ENCODE peak calls at places on chromosomes 11 and 22, in four cellular contexts. U is A549, E is adrenal gland, L is endodermal cell. J is an unnamed sample.

GRCh38 chr22:20141186-20142077 is 9.4 kb downstream of the CCDC188 start:
- DNase-seq in U (no peak), E (no peak), L (no peak), J (no peak)

GRCh38 chr22:24494535-24495364 is at the start of gene UPB1:
- DNase-seq in U (no peak), E (peak), L (peak), J (no peak)

GRCh38 chr22:18044548-18045271 is 20.3 kb upstream of the MICAL3 start:
- DNase-seq in U (no peak), E (peak), L (no peak), J (no peak)

GRCh38 chr22:30305906-30306628 is 16.8 kb upstream of the CASTOR1 start:
- DNase-seq in U (no peak), E (no peak), L (no peak), J (no peak)

GRCh38 chr11:102384419-102385052 is 37.5 kb downstream of the BIRC2 start:
- DNase-seq in U (no peak), E (no peak), L (peak), J (no peak)

GRCh38 chr11:117424781-117425180 is 97.1 kb downstream of the CEP164 start:
- DNase-seq in U (no peak), E (no peak), L (peak), J (no peak)

GRCh38 chr11:67640021-67640757 is 626 bp upstream of the TBX10 start:
- DNase-seq in U (peak), E (peak), L (peak), J (no peak)

GRCh38 chr11:97614571-97614970 is 1224.8 kb downstream of the JRKL start:
- DNase-seq in U (no peak), E (no peak), L (no peak), J (no peak)

GRCh38 chr22:39290248-39290720 is 29.1 kb downstream of the RPL3 start:
- DNase-seq in U (no peak), E (no peak), L (no peak), J (no peak)

GRCh38 chr11:10674991-10675440 is 18.5 kb downstream of the IRAG1 start:
- DNase-seq in U (no peak), E (peak), L (peak), J (peak)

GRCh38 chr22:33787645-33788456 is 132.4 kb downstream of the LARGE1 start:
- DNase-seq in U (no peak), E (no peak), L (no peak), J (no peak)

GRCh38 chr11:126834149-126834548 is 166.4 kb downstream of the KIRREL3 start:
- DNase-seq in U (no peak), E (no peak), L (peak), J (no peak)

GRCh38 chr11:5522308-5522707 is 5.8 kb upstream of the UBQLNL start:
- DNase-seq in U (no peak), E (no peak), L (no peak), J (no peak)

GRCh38 chr11:79100093-79100704 is 340.6 kb downstream of the TENM4 start:
- DNase-seq in U (peak), E (peak), L (peak), J (peak)

GRCh38 chr11:78318321-78318720 is 99.3 kb downstream of the GAB2 start:
- DNase-seq in U (no peak), E (no peak), L (no peak), J (no peak)

GRCh38 chr22:49607821-49608220 is 219.9 kb downstream of the BRD1 start:
- DNase-seq in U (no peak), E (no peak), L (no peak), J (no peak)

GRCh38 chr11:24820541-24820940 is 323.7 kb downstream of the LUZP2 start:
- DNase-seq in U (no peak), E (no peak), L (no peak), J (no peak)

GRCh38 chr22:19756288-19757128 is 4.1 kb upstream of the TBX1 start:
- DNase-seq in U (peak), E (peak), L (peak), J (no peak)

GRCh38 chr11:117989351-117990102 is 3.3 kb downstream of the IL10RA start:
- DNase-seq in U (no peak), E (peak), L (no peak), J (no peak)

GRCh38 chr11:117610901-117611300 is 186.1 kb downstream of the DSCAML1 start:
- DNase-seq in U (no peak), E (no peak), L (no peak), J (no peak)

GRCh38 chr11:2481253-2481652 is 36.4 kb downstream of the KCNQ1 start:
- DNase-seq in U (no peak), E (no peak), L (no peak), J (no peak)

GRCh38 chr11:6812391-6813005 is 13.0 kb upstream of the OR6A2 start:
- DNase-seq in U (peak), E (no peak), L (peak), J (no peak)

GRCh38 chr11:94866231-94866827 is 98.2 kb downstream of the AMOTL1 start:
- DNase-seq in U (no peak), E (no peak), L (peak), J (no peak)

GRCh38 chr22:30695871-30696655 is 1.4 kb downstream of the OSBP2 start:
- DNase-seq in U (no peak), E (no peak), L (no peak), J (no peak)

GRCh38 chr11:36070215-36070976 is 126.5 kb downstream of the LDLRAD3 start:
- DNase-seq in U (no peak), E (no peak), L (peak), J (no peak)

GRCh38 chr11:93543292-93543977 is at the start of gene SMCO4:
- DNase-seq in U (peak), E (peak), L (peak), J (peak)

GRCh38 chr11:73340164-73340563 is 32.1 kb downstream of the ARHGEF17 start:
- DNase-seq in U (no peak), E (no peak), L (peak), J (no peak)

GRCh38 chr22:48318575-48319320 is 1508.9 kb downstream of the BRD1 start:
- DNase-seq in U (no peak), E (no peak), L (no peak), J (no peak)

GRCh38 chr11:65851083-65851579 is 6.8 kb downstream of the CFL1 start:
- DNase-seq in U (no peak), E (no peak), L (peak), J (no peak)

GRCh38 chr11:120499859-120500258 is 11.7 kb upstream of the GRIK4 start:
- DNase-seq in U (no peak), E (no peak), L (no peak), J (no peak)

GRCh38 chr11:26112190-26112715 is 219.7 kb upstream of the ANO3 start:
- DNase-seq in U (no peak), E (no peak), L (no peak), J (no peak)

GRCh38 chr11:92123540-92123939 is 101.1 kb upstream of the FAT3 start:
- DNase-seq in U (no peak), E (no peak), L (no peak), J (no peak)

GRCh38 chr11:61279934-61280656 is 15.0 kb downstream of the VWCE start:
- DNase-seq in U (no peak), E (no peak), L (peak), J (no peak)

GRCh38 chr11:2382927-2383822 is 6.1 kb downstream of the CD81 start:
- DNase-seq in U (no peak), E (peak), L (peak), J (no peak)

GRCh38 chr22:26547426-26547825 is 35.2 kb upstream of the TFIP11 start:
- DNase-seq in U (no peak), E (no peak), L (no peak), J (no peak)

GRCh38 chr11:46920709-46921108 is 2.4 kb upstream of the LRP4 start:
- DNase-seq in U (peak), E (peak), L (no peak), J (peak)

GRCh38 chr11:46918087-46918751 is at the start of gene LRP4:
- DNase-seq in U (peak), E (no peak), L (peak), J (no peak)

GRCh38 chr11:46916669-46917108 is 1.7 kb downstream of the LRP4 start:
- DNase-seq in U (peak), E (peak), L (peak), J (no peak)

GRCh38 chr11:46917109-46918086 is 952 bp downstream of the LRP4 start:
- DNase-seq in U (peak), E (no peak), L (peak), J (no peak)

DNA sequence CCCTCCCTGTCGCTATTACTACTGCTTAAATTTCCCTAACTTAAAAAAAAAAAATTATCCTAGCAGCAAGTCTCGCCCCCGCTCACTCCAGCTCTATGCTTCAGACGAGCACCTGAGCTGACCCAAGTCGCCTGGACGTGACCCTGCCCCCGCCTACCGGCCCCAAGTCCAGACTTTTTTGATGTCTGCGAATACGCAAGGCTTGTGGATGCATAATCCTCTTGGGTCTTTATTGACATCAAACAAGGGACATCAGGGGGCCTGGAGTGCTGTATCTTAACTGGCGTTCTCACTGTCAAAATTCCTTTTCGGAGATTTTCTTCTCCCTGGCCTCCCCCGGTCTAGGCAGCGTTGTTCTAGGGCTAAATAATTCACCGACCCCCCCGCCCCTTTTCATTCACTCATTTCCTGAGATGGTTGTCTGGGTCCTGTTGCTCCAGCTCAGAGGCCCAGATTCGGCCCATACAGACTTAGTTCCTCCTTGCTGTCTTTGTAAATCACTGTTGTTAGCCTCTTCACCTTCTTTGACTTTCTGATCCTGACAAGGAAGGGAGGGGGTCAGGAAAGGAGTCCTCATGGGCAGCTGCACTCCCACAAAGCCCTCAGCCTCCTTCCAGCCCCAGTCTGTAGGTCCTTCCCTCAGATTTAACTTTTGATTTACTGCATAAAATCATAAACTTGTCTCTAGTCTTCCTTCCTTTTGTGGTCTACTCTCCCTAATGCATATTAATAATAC is 596 bp upstream of the LRP4 start:
- DNase-seq in U (no peak), E (no peak), L (peak), J (no peak)
- H3K27ac ChIP-seq in U (peak), E (peak), L (peak), J (peak)

GRCh38 chr11:86160546-86161149 is 83.9 kb upstream of the EED start:
- DNase-seq in U (no peak), E (no peak), L (no peak), J (no peak)
- H3K4me3 ChIP-seq in U (no peak), E (no peak), L (no peak), J (no peak)

DNA sequence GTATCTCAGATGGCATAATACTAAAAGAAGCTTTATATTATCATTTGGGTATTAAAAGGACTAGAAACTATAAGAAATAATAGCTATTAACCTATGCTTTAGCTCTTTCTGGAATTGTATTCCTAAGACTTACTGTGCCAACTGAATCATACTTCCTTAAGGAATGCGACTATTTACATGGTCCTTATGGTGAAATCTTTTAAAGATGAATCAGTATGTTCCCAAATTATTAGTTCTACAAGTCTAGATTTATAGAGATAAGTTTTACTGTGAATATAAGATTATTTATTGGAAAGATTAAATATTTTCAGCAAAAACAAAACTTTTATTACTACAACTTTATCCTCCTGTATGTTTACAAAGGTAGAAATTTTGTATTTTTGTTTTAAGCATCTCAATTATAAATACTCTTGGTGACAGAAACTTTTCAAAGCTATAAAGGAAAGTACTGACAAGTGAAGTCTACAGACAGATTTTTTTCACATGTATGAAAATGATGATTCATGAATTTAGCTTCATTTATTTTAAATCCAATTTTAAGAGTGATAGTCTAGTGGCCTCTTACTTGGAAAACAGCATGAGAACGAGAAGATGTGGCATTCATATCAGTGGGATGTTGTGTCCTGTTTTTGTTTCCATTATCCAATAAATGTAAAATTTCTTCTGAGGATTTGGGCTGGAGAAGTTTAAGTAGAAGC is 17.8 kb downstream of the KIF18A start:
- DNase-seq in U (no peak), E (no peak), L (no peak), J (no peak)
- TF ChIP-seq CTCF in U (no peak), E (no peak), L (no peak), J (no peak)

DNA sequence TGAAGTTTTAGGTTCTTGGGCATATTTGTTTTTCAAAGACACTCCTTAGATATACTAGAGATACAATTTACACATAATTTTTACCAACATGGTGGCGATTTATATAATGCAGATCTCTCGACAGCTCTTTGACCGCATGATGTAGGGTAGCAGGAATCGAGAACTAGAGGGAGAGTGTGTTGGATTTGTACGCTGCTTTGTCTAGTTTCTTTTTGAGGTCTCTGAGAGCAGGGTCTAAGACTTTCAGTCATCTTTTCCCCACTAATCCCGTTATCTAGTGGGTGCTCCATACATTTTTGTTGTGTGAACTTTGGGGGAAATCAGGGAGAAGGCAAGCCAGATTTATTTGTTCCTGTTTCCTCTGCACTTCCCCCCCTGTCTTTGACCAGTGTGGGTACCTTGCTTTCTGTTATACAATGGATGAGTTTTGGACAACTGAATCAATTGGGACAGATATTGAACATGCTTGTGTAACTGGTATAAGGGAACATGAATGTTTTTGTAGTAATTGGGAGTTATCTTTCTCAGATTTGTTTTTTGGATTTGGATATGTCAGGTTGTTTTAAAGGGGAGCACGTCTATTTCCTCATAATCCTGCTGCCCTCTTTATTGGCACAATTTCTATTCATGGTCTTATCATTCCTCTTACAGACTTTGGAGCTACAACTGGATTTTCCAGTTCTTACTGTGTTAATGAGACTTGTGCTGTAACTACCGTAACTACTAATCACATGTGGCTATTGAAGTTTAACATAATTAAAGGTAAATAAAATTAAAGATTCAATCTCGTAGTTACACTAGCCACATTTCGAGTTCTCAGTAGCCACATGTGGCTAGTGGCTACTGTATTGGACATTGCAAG is 1.7 kb downstream of the FDX1 start:
- DNase-seq in U (no peak), E (no peak), L (no peak), J (no peak)
- H3K27ac ChIP-seq in U (peak), E (peak), L (no peak), J (no peak)